ENCODE peak calls at places on chromosomes 11 and 22, in four cellular contexts. H is H9, P is neuronal stem cell, F is mesendoderm. Z is an unnamed sample.
A peak's percentile ranks its signal among the peaks of the same experiment; 100 is the strongest.

GRCh38 chr11:1574256-1575242 is 2.5 kb upstream of the DUSP8 start:
- DNase-seq in P (no peak), F (no peak), H (peak; percentile 63), Z (peak; percentile 25)

GRCh38 chr11:27694992-27695391 is 5.3 kb downstream of the BDNF start:
- DNase-seq in H (no peak), P (no peak), F (no peak), Z (no peak)

GRCh38 chr11:27783701-27784355 is 83.6 kb upstream of the BDNF start:
- DNase-seq in P (no peak), H (no peak), F (no peak), Z (no peak)

GRCh38 chr11:46120361-46120710 is 918 bp downstream of the PHF21A start:
- DNase-seq in P (no peak), H (no peak), F (no peak), Z (no peak)

GRCh38 chr11:100719809-100720221 is 32.7 kb downstream of the ARHGAP42 start:
- DNase-seq in P (no peak), F (peak; percentile 98), H (peak; percentile 62), Z (peak; percentile 87)

GRCh38 chr22:31926969-31927368 is 17.4 kb upstream of the YWHAH start:
- DNase-seq in H (peak; percentile 72), P (no peak), F (peak; percentile 64), Z (no peak)

GRCh38 chr11:134332189-134332631 is 422 bp downstream of the GLB1L2 start:
- DNase-seq in P (peak; percentile 35), F (peak; percentile 33), H (peak; percentile 56), Z (no peak)

GRCh38 chr11:57566035-57566504 is 1.4 kb downstream of the UBE2L6 start:
- DNase-seq in F (no peak), H (no peak), P (no peak), Z (peak; percentile 80)

GRCh38 chr11:66113132-66113856 is 43.2 kb downstream of the PACS1 start:
- DNase-seq in F (peak; percentile 60), P (no peak), H (no peak), Z (peak; percentile 88)

GRCh38 chr11:72736452-72737069 is 15.6 kb downstream of the ARAP1 start:
- DNase-seq in H (no peak), P (no peak), F (peak; percentile 76), Z (peak; percentile 90)

GRCh38 chr11:67382481-67383136 is 9.2 kb upstream of the RAD9A start:
- DNase-seq in H (peak; percentile 83), P (peak; percentile 75), F (peak; percentile 80), Z (peak; percentile 79)

GRCh38 chr11:124745835-124746620 is 6.0 kb downstream of the VSIG2 start:
- DNase-seq in H (peak; percentile 64), P (no peak), F (no peak), Z (no peak)

GRCh38 chr11:6505577-6506240 is 8.6 kb downstream of the DNHD1 start:
- DNase-seq in P (no peak), H (no peak), F (peak; percentile 79), Z (peak; percentile 72)

GRCh38 chr22:39230261-39231196 is 14.3 kb downstream of the PDGFB start:
- DNase-seq in H (peak; percentile 80), P (no peak), F (peak; percentile 86), Z (no peak)
- H2BK120ac ChIP-seq in H (no peak overlapping the region), P (no peak overlapping the region), F (no peak overlapping the region), Z (peak overlapping the region; percentile 76)

DNA sequence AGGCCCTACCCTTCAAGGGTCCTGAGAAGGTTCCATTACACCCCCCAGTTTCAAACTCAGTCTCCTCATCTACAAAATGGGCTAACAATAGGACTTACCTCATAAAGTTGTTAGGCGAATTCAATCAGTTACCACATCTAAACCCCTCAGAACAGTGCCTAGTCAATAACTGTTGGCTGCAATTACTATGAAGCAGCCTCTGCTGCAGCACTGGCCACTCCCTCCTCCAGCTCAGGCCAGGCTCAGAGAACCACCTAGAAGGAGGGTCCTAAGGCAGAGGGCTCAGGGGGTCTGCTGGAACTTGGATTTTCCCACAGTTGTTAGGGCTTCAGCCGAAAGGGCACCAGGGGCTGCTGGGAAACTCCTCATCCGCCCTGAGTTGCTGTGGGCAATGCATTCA is 4.7 kb downstream of the FADS3 start:
- DNase-seq in F (no peak), P (no peak), H (no peak), Z (no peak)
- H2BK15ac ChIP-seq in F (no peak overlapping the region), P (no peak overlapping the region), H (no peak overlapping the region), Z (no peak overlapping the region)

GRCh38 chr11:126465573-126466287 is 110.2 kb downstream of the ST3GAL4 start:
- DNase-seq in P (no peak), F (no peak), H (no peak), Z (no peak)
- H4K8ac ChIP-seq in P (peak overlapping the region; percentile 54), F (no peak overlapping the region), H (no peak overlapping the region), Z (no peak overlapping the region)

GRCh38 chr11:63713776-63714175 is 32.5 kb downstream of the RTN3 start:
- DNase-seq in P (no peak), F (no peak), H (no peak), Z (no peak)

GRCh38 chr11:63709336-63709735 is 28.0 kb downstream of the RTN3 start:
- DNase-seq in H (no peak), P (no peak), F (no peak), Z (no peak)

GRCh38 chr11:63711838-63712237 is 30.5 kb downstream of the RTN3 start:
- DNase-seq in H (no peak), F (peak; percentile 56), P (no peak), Z (no peak)

GRCh38 chr11:63708764-63709163 is 27.5 kb downstream of the RTN3 start:
- DNase-seq in H (no peak), F (no peak), P (no peak), Z (no peak)

DNA sequence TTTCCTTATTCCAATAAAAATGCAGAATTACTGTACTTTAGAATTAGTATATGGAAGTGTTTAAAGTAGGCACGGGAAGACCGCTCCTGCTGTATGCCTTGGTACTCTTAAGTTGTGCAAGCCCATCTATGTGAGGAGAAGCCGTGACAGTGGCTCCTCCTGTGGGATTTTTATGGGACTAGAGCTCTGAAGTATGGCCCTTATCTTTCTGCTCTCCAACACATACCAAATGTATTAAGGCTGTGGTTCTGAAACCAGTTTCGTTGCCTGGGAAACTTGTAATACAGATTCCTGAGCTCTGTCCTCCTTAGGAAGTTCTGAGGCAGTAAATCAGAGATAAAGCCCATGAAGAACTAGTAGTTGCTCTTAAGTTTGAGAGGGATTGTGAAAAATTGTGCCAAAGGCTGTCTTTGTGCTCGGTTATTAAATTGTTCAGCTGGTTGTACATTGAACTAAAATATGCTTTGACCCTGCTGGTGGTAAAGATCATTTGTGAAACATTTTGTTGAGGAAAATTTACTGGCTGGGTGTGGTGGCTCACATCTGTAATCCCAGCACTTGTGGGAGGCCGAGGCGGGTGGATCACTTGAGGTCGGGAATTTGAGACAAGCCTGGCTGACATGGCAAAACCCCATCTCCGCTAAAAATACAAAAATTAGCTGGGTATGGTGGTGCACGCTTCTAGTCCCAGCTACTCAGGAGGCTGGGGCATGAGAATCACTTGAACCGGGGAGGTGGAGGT is 29.3 kb downstream of the RTN3 start:
- DNase-seq in P (no peak), H (no peak), F (peak; percentile 89), Z (peak; percentile 97)
- H2BK120ac ChIP-seq in P (no peak overlapping the region), H (no peak overlapping the region), F (no peak overlapping the region), Z (no peak overlapping the region)

GRCh38 chr11:128726464-128727139 is 32.7 kb downstream of the FLI1 start:
- DNase-seq in H (no peak), P (no peak), F (no peak), Z (no peak)

GRCh38 chr11:128725630-128726461 is 32.0 kb downstream of the FLI1 start:
- DNase-seq in H (no peak), F (no peak), P (no peak), Z (peak; percentile 68)

GRCh38 chr11:128728767-128729587 is 35.1 kb downstream of the FLI1 start:
- DNase-seq in H (no peak), F (no peak), P (no peak), Z (no peak)

GRCh38 chr11:128727811-128728431 is 34.0 kb downstream of the FLI1 start:
- DNase-seq in H (no peak), P (no peak), F (no peak), Z (no peak)

DNA sequence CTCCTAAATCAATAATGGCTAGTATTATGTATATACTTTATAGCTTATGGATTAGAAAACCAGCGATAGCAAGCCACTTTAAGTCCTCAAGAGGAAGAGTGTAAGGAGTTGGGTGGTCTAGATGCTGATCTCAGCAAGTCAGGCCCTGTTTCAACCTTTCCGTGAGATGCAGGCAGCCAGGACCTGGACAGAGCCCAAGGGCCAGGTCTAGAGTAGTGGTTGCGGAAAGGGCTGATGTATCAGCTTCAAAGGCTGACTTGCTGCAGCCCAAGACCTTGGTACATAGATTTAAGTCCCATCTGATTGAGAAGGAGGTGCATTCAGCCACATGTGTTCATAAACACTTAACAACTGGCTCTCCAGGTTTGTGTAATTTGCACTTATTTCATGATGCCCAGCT is 33.4 kb downstream of the FLI1 start:
- DNase-seq in H (no peak), P (no peak), F (no peak), Z (no peak)
- H2BK15ac ChIP-seq in H (no peak overlapping the region), P (no peak overlapping the region), F (no peak overlapping the region), Z (no peak overlapping the region)

GRCh38 chr11:64356498-64357411 is 2.2 kb upstream of the RPS6KA4 start:
- DNase-seq in F (peak; percentile 94), H (peak; percentile 89), P (peak; percentile 62), Z (peak; percentile 53)
- H4K8ac ChIP-seq in F (no peak overlapping the region), H (no peak overlapping the region), P (no peak overlapping the region), Z (peak overlapping the region; percentile 27)

GRCh38 chr22:29205598-29206371 is at the start of gene EMID1:
- DNase-seq in F (peak; percentile 37), H (peak; percentile 62), P (peak; percentile 46), Z (peak; percentile 42)
- H2BK120ac ChIP-seq in F (no peak within 1 kb of the TSS), H (no peak within 1 kb of the TSS), P (peak within 1 kb of the TSS; percentile 50), Z (peak within 1 kb of the TSS; percentile 27)

DNA sequence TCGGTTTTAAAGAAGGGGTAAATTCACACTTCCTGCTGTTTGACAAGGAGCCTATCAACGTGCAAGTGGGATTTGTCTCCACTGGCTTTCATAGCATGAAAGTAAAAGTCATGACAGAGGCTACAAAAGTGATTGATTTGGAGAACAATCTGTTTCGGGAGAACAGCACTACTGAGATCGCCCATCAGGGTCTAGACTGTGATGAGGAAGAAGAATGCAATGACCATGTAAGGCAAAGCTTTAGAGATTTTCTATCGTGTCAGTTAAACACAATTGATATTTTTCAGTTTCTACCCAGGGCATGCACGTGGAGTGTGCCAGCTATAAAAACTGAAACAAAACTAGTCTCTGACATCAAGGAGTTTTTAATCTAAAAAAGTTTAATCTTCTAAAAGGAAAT is 41.7 kb downstream of the HORMAD2 start:
- DNase-seq in F (no peak), P (no peak), H (no peak), Z (no peak)
- H2BK15ac ChIP-seq in F (no peak overlapping the region), P (no peak overlapping the region), H (no peak overlapping the region), Z (no peak overlapping the region)